ENCODE peak calls at places on chromosomes 13 and 19, in four cellular contexts. F, Y, U and R are unnamed samples.

GRCh38 chr13:60398949-60399589 is 2.0 kb downstream of the TDRD3 start:
- DNase-seq in F (no peak), Y (no peak), U (no peak), R (no peak)

GRCh38 chr13:44686478-44687071 is 110.4 kb upstream of the TSC22D1 start:
- DNase-seq in F (no peak), Y (no peak), U (no peak), R (no peak)

GRCh38 chr19:48365602-48366001 is 1.4 kb downstream of the SYNGR4 start:
- DNase-seq in F (no peak), Y (no peak), U (no peak), R (peak; percentile 22)

GRCh38 chr13:75685239-75685697 is 49.1 kb downstream of the LMO7 start:
- DNase-seq in F (peak; percentile 52), Y (no peak), U (no peak), R (no peak)

GRCh38 chr13:114067886-114068722 is 64.3 kb downstream of the RASA3 start:
- DNase-seq in F (no peak), Y (peak; percentile 80), U (no peak), R (no peak)

GRCh38 chr19:54684537-54684936 is 21.8 kb downstream of the LILRB4 start:
- DNase-seq in F (peak; percentile 25), Y (no peak), U (no peak), R (no peak)

GRCh38 chr19:49231389-49231788 is 73.8 kb downstream of the TRPM4 start:
- DNase-seq in F (no peak), Y (no peak), U (no peak), R (no peak)

GRCh38 chr19:46426035-46426505 is 2.7 kb downstream of the PNMA8C start:
- DNase-seq in F (peak; percentile 70), Y (no peak), U (no peak), R (peak; percentile 61)

GRCh38 chr19:27764186-27764804 is 1448.7 kb downstream of the UQCRFS1 start:
- DNase-seq in F (no peak), Y (no peak), U (no peak), R (peak; percentile 12)

GRCh38 chr19:13103961-13104847 is 1.5 kb upstream of the LYL1 start:
- DNase-seq in F (no peak), Y (peak; percentile 94), U (peak; percentile 75), R (peak; percentile 70)

GRCh38 chr13:40664100-40665060 is 2.1 kb downstream of the FOXO1 start:
- DNase-seq in F (peak; percentile 46), Y (peak; percentile 84), U (peak; percentile 91), R (peak; percentile 79)

GRCh38 chr19:31553112-31553843 is 204.0 kb upstream of the TSHZ3 start:
- DNase-seq in F (peak; percentile 29), Y (no peak), U (no peak), R (no peak)

GRCh38 chr19:50829801-50830200 is 3.6 kb downstream of the KLK15 start:
- DNase-seq in F (peak; percentile 32), Y (no peak), U (no peak), R (peak; percentile 79)

GRCh38 chr19:5436101-5436947 is 18.9 kb upstream of the ZNRF4 start:
- DNase-seq in F (peak; percentile 65), Y (no peak), U (no peak), R (peak; percentile 25)

GRCh38 chr19:23787106-23787505 is 28.4 kb upstream of the ZNF681 start:
- DNase-seq in F (no peak), Y (no peak), U (no peak), R (peak; percentile 59)

DNA sequence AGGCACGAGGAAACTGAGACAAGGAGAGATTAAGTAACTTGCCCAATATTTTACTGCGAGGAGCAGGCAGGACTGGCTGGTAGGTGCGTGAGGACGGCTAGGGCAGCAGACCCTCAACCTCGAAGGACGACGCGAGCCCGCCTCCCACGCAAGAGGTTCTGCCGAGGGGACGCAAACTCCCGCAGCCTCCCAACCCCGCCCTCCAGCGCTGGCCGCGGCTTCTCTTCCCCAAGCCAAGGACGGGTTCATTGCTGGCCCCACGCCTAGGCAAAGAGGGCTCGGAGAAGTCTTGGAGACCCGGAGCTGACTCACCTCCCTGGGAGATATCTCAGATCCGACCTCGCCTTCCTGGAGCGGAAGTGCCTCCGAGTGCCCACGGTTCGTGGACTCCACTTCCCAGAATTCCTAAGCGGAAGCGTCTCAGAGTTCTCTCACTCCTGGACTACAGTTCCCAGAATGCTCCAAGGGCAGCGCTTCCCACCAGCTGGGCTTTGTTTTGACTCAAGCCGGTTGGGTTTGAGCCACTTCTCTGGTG is at the start of gene ZNF235:
- DNase-seq in F (peak; percentile 96), Y (peak; percentile 83), U (peak; percentile 85), R (peak; percentile 98)
- TF ChIP-seq POLR2A in F (peak; percentile 56), Y (peak; percentile 23), U (no peak), R (peak; percentile 66)

DNA sequence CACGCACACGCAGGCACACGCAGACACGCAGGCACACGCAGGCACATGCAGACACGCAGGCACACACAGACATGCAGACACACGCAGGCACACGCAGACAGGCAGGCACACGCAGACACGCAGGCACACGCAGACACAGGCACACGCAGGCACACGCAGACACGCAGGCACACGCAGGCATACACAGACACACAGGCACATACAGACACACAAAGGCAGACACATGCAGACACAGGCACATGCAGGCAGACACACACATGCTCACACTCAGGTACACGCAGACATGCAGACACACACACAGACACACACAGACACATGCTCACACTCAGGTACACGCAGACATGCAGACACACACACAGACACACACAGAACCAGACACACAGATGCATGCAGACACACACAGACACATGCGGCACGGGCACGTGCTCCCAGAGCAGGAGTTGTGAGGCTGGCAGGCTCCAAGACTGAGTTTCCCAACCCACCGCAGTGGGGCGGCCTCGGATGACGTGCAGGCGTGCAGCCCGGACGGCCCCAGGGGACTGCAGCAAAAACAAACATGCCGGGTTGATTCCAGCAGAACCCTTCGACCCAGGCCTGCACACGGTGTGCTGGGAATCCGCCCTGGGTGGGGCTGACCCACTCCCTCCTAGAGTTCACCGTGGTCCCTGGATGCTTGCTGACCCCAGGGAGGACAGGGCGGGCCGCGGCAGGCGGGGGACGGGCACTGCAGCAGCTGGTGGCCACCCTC is 100.0 kb downstream of the GADD45B start:
- DNase-seq in F (no peak), Y (no peak), U (peak; percentile 87), R (peak; percentile 44)
- H3K4me1 ChIP-seq in F (peaks cover 35% of the 10 kb centered on the region), Y (peaks cover 12% of the 10 kb centered on the region), U (peaks cover 26% of the 10 kb centered on the region), R (peaks cover 24% of the 10 kb centered on the region)

GRCh38 chr19:45128806-45129205 is 32.0 kb downstream of the NKPD1 start:
- DNase-seq in F (no peak), Y (no peak), U (no peak), R (peak; percentile 59)

GRCh38 chr19:45133661-45134060 is 27.1 kb downstream of the NKPD1 start:
- DNase-seq in F (no peak), Y (no peak), U (no peak), R (no peak)

GRCh38 chr19:45128109-45128508 is 32.7 kb downstream of the NKPD1 start:
- DNase-seq in F (no peak), Y (no peak), U (no peak), R (no peak)

GRCh38 chr19:45130236-45130635 is 30.5 kb downstream of the NKPD1 start:
- DNase-seq in F (no peak), Y (no peak), U (no peak), R (no peak)

DNA sequence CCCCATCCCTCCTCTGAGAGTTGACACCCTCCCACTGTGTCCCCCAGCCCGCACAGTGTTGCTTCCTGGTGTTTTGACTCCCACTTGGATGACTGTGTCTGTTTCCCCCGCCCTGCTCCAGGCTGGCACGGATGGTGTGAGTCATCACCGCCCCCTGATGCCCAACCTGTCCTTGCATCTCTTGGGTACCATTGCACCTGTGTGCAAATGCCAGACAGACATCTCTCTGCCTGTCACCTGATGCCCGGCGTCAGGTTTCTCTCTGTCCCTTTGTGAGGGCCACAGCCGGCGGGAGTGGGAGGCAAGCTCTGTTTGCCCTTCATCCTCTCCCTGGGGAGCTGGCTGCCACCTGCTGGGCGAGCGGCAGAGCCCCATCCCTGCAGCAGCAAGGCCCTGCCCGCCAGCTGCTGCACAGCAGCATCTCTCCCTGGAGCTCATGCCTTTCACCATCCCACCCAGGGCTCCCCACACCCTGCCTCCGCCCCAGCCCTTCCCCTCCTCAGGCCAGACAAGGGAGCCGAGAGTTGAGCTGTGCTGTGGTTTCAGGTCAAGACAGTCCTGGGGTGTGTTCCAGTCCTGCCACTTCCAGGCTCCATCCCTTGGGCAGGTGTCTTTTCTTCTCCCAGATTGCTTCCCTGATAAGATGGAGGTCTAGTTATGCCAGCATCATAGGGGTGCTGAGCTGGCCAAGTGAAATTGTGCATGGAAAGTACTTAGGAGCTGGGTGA is 29.7 kb downstream of the NKPD1 start:
- DNase-seq in F (peak; percentile 54), Y (no peak), U (peak; percentile 47), R (peak; percentile 71)
- TF ChIP-seq CTCF in F (peak; percentile 51), Y (peak; percentile 13), U (no peak), R (peak; percentile 40)

GRCh38 chr19:18397242-18398202 is at the start of gene LRRC25:
- DNase-seq in F (no peak), Y (peak; percentile 69), U (peak; percentile 55), R (peak; percentile 66)
- TF ChIP-seq POLR2A in F (no peak), Y (no peak), U (peak; percentile 64), R (peak; percentile 20)

GRCh38 chr13:106155411-106155810 is 380.1 kb downstream of the EFNB2 start:
- DNase-seq in F (peak; percentile 6), Y (no peak), U (no peak), R (no peak)
- H3K4me1 ChIP-seq in F (peaks cover 24% of the 10 kb centered on the region), Y (no peaks in the 10 kb centered on the region), U (no peaks in the 10 kb centered on the region), R (no peaks in the 10 kb centered on the region)

GRCh38 chr19:4065430-4066175 is 1.1 kb downstream of the ZBTB7A start:
- DNase-seq in F (peak; percentile 97), Y (peak; percentile 95), U (peak; percentile 98), R (peak; percentile 96)
- TF ChIP-seq CTCF in F (no peak), Y (no peak), U (no peak), R (no peak)

DNA sequence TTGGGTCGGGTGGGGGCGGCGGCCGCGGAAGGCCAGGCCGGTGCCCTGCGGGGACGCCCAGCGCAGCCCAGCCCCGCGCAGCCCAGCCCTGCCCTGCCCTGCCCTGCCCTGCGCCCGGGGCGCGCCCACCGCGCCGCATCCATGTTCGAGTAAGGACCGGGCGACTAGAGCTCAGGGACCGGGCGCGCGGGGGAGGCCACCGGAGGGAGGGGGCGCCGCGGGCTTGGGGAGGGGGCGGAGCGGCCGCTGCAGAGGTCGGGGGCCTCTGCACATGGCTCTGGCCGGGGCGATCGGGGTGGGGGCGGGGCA is 169 bp downstream of the GRAMD1A start:
- DNase-seq in F (no peak), Y (no peak), U (no peak), R (no peak)
- TF ChIP-seq POLR2A in F (peak; percentile 46), Y (no peak), U (peak; percentile 56), R (peak; percentile 43)